ENCODE peak calls at places on chromosomes 7 and 10, in eight cellular contexts. N, I, Q, C, G, Y, R and P are unnamed samples.
A peak's percentile ranks its signal among the peaks of the same experiment; 100 is the strongest.

GRCh38 chr10:122018951-122019413 is 30.0 kb downstream of the TACC2 start:
- DNase-seq in Y (no peak), G (no peak), R (no peak), N (peak; percentile 68), I (peak; percentile 53), C (no peak), Q (peak; percentile 81), P (peak; percentile 72)

GRCh38 chr7:30911561-30911969 is at the start of gene AQP1:
- DNase-seq in R (no peak), Y (peak; percentile 65), C (no peak), Q (peak; percentile 19), G (no peak), I (peak; percentile 90), N (peak; percentile 95), P (no peak)

GRCh38 chr10:91758303-91759146 is 39.7 kb upstream of the TNKS2 start:
- DNase-seq in I (no peak), R (no peak), Q (no peak), C (no peak), G (peak; percentile 72), N (no peak), Y (no peak), P (no peak)

GRCh38 chr7:140610204-140611165 is 30.1 kb downstream of the DENND2A start:
- DNase-seq in N (peak; percentile 37), I (no peak), Q (no peak), Y (no peak), G (no peak), C (no peak), R (no peak), P (no peak)

GRCh38 chr7:37018954-37019353 is 294.7 kb upstream of the AOAH start:
- DNase-seq in C (peak; percentile 7), R (no peak), Y (no peak), G (no peak), N (no peak), Q (no peak), I (no peak), P (no peak)

GRCh38 chr10:84367256-84367655 is 38.9 kb downstream of the CCSER2 start:
- DNase-seq in G (no peak), I (no peak), R (no peak), Y (no peak), Q (no peak), N (no peak), C (no peak), P (no peak)

GRCh38 chr7:50587737-50588136 is 22.5 kb upstream of the DDC start:
- DNase-seq in R (no peak), Q (no peak), Y (no peak), I (no peak), C (peak; percentile 5), N (no peak), G (no peak), P (no peak)

GRCh38 chr7:151181011-151181431 is 6.0 kb downstream of the ASB10 start:
- DNase-seq in R (no peak), Y (no peak), N (peak; percentile 57), C (peak; percentile 37), G (no peak), I (no peak), Q (no peak), P (peak; percentile 10)

GRCh38 chr7:117673839-117674238 is 194.0 kb downstream of the CFTR start:
- DNase-seq in C (no peak), G (peak; percentile 7), N (no peak), Q (no peak), R (no peak), Y (no peak), I (no peak), P (no peak)

DNA sequence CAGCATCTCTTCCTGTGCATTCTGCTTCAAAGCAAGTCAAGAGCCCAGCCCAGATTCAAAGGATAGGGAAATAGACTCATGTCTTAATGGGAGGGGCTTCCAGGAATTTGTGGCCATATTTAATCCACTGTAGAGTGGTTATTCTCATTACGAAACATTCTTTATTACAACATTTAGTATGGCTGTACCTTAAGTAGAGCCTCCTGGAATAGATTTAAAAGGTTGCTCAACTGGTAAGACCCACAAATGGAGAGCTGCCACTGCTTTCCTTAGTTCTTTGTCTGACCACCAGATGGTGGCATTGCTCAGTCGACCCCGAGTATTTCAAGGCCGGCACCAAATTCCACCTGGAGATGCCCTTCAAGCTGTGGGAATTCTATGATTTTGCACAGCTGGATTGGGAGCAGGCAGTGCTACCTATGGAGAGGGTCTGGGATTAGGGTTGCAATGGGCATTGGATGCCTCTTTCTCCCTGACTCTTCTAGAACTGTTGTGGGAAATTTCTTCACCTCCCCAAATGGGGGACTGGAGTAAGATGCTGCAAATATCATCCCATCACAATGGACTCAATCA is 102.2 kb downstream of the RBM20 start:
- DNase-seq in N (no peak), Q (peak; percentile 72), R (peak; percentile 63), G (peak; percentile 56), Y (peak; percentile 43), I (peak; percentile 63), C (peak; percentile 90), P (peak; percentile 63)
- H3K4me1 ChIP-seq in N (no peaks in the 10 kb centered on the region), Q (no peaks in the 10 kb centered on the region), R (no peaks in the 10 kb centered on the region), G (peaks cover 14% of the 10 kb centered on the region), Y (peaks cover 15% of the 10 kb centered on the region), I (peaks cover 3% of the 10 kb centered on the region), C (no peaks in the 10 kb centered on the region), P (peaks cover 6% of the 10 kb centered on the region)

GRCh38 chr7:8831386-8831785 is 398.0 kb downstream of the NXPH1 start:
- DNase-seq in G (no peak), C (no peak), Y (no peak), I (no peak), N (no peak), Q (no peak), R (no peak), P (no peak)
- H3K4me1 ChIP-seq in G (no peaks in the 10 kb centered on the region), C (no peaks in the 10 kb centered on the region), Y (no peaks in the 10 kb centered on the region), I (no peaks in the 10 kb centered on the region), N (no peaks in the 10 kb centered on the region), Q (no peaks in the 10 kb centered on the region), R (no peaks in the 10 kb centered on the region), P (no peaks in the 10 kb centered on the region)

GRCh38 chr10:103584216-103585010 is 90.9 kb downstream of the NEURL1 start:
- DNase-seq in I (no peak), G (no peak), N (no peak), C (no peak), Y (peak; percentile 43), R (no peak), Q (no peak), P (no peak)

GRCh38 chr10:103580422-103580821 is 86.9 kb downstream of the NEURL1 start:
- DNase-seq in I (no peak), G (no peak), Q (no peak), C (no peak), Y (peak; percentile 42), R (no peak), N (no peak), P (peak; percentile 92)

GRCh38 chr10:103583871-103584215 is 90.3 kb downstream of the NEURL1 start:
- DNase-seq in N (no peak), R (no peak), Q (no peak), Y (no peak), G (no peak), C (no peak), I (no peak), P (no peak)

GRCh38 chr10:103581499-103581898 is 88.0 kb downstream of the NEURL1 start:
- DNase-seq in I (no peak), R (no peak), Y (no peak), Q (no peak), N (no peak), C (no peak), G (no peak), P (no peak)

GRCh38 chr10:103582331-103583123 is 89.0 kb downstream of the NEURL1 start:
- DNase-seq in C (no peak), Y (no peak), I (no peak), N (no peak), R (no peak), Q (no peak), G (peak; percentile 15), P (no peak)
- H3K4me1 ChIP-seq in C (peaks cover 4% of the 10 kb centered on the region), Y (peaks cover 51% of the 10 kb centered on the region), I (peaks cover 10% of the 10 kb centered on the region), N (no peaks in the 10 kb centered on the region), R (no peaks in the 10 kb centered on the region), Q (no peaks in the 10 kb centered on the region), G (peaks cover 48% of the 10 kb centered on the region), P (peaks cover 55% of the 10 kb centered on the region)

GRCh38 chr7:44488955-44489354 is 1.5 kb downstream of the NUDCD3 start:
- DNase-seq in R (no peak), I (no peak), C (no peak), Q (no peak), Y (no peak), N (no peak), G (no peak), P (no peak)

GRCh38 chr7:44486001-44486400 is 4.5 kb downstream of the NUDCD3 start:
- DNase-seq in N (no peak), C (no peak), R (no peak), I (no peak), Y (no peak), Q (no peak), G (no peak), P (no peak)

GRCh38 chr7:44486693-44487092 is 3.8 kb downstream of the NUDCD3 start:
- DNase-seq in I (peak; percentile 34), Q (no peak), C (no peak), G (no peak), R (no peak), N (no peak), Y (no peak), P (peak; percentile 71)

GRCh38 chr7:44482502-44483485 is 7.7 kb downstream of the NUDCD3 start:
- DNase-seq in Y (no peak), R (no peak), Q (no peak), G (no peak), C (no peak), I (no peak), N (no peak), P (no peak)

DNA sequence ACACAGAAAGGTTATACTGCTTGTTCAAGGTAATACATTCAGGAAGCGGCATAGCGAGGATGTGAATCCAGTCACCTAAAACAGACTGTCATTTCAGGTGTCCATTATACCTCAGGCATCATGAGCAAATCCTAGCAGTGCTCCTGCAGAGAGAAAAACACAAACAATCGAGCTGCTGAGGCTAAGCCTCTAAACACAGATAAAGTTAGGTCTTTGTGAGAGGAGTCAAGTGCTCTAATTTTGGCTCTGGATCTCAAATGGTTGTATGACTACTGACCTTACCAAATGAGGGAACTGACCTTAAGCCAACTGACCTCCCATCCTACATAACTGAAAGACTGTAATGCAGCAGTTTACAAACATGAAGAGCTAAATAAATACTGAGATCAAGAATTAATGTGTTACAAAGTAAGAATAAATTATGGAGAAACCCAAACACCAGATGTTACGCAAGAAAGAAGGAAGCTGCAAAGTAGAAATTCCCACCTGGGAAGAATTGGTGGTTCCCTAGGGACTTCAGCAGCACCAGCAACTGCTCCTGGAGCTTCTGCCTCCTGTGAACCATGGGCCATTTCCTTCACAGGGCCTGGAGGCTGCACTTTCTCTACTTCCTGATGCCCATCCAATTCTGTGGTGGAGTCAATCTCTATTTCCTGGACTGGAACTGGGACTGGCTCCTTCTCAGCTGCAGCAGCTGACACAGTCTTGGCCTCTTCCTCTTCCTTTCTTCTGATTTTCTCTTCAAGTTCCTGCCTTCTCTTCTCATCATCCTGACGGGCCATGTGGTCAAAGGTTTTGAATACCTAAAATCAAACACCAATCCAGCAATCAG is 5.8 kb downstream of the NUDCD3 start:
- DNase-seq in Y (no peak), I (no peak), G (no peak), R (no peak), N (no peak), C (no peak), Q (no peak), P (no peak)
- H3K4me1 ChIP-seq in Y (peaks cover 54% of the 10 kb centered on the region), I (peaks cover 15% of the 10 kb centered on the region), G (peaks cover 44% of the 10 kb centered on the region), R (peaks cover 5% of the 10 kb centered on the region), N (peaks cover 51% of the 10 kb centered on the region), C (peaks cover 7% of the 10 kb centered on the region), Q (peaks cover 13% of the 10 kb centered on the region), P (peaks cover 56% of the 10 kb centered on the region)